ENCODE peak calls at places on chromosome 2, in four cellular contexts. C is A549, U is endothelial cell of umbilical vein, R is WTC11. L is an unnamed sample.

GRCh38 chr2:197296861-197297260 is 13.7 kb downstream of the ANKRD44 start:
- DNase-seq in R (no peak), U (no peak), C (no peak), L (no peak)

GRCh38 chr2:11026286-11026921 is 114.7 kb downstream of the KCNF1 start:
- DNase-seq in R (no peak), C (no peak), U (no peak), L (no peak)

GRCh38 chr2:37625156-37625555 is 46.3 kb downstream of the CDC42EP3 start:
- DNase-seq in R (no peak), C (no peak), U (no peak), L (no peak)

GRCh38 chr2:175432021-175432420 is 250.5 kb upstream of the ATP5MC3 start:
- DNase-seq in C (no peak), U (no peak), R (no peak), L (no peak)

GRCh38 chr2:41736105-41736567 is 311.7 kb upstream of the PKDCC start:
- DNase-seq in R (no peak), C (no peak), U (no peak), L (no peak)

GRCh38 chr2:43315482-43315881 is 89.1 kb upstream of the ZFP36L2 start:
- DNase-seq in U (no peak), R (no peak), C (no peak), L (no peak)

GRCh38 chr2:220334210-220334609 is 706.8 kb downstream of the SLC4A3 start:
- DNase-seq in R (no peak), C (no peak), U (no peak), L (no peak)

GRCh38 chr2:110105608-110106467 is 9.8 kb downstream of the MALL start:
- DNase-seq in R (no peak), C (peak), U (peak), L (peak)

GRCh38 chr2:65076345-65076710 is 20.1 kb downstream of the CEP68 start:
- DNase-seq in C (no peak), R (no peak), U (peak), L (no peak)

DNA sequence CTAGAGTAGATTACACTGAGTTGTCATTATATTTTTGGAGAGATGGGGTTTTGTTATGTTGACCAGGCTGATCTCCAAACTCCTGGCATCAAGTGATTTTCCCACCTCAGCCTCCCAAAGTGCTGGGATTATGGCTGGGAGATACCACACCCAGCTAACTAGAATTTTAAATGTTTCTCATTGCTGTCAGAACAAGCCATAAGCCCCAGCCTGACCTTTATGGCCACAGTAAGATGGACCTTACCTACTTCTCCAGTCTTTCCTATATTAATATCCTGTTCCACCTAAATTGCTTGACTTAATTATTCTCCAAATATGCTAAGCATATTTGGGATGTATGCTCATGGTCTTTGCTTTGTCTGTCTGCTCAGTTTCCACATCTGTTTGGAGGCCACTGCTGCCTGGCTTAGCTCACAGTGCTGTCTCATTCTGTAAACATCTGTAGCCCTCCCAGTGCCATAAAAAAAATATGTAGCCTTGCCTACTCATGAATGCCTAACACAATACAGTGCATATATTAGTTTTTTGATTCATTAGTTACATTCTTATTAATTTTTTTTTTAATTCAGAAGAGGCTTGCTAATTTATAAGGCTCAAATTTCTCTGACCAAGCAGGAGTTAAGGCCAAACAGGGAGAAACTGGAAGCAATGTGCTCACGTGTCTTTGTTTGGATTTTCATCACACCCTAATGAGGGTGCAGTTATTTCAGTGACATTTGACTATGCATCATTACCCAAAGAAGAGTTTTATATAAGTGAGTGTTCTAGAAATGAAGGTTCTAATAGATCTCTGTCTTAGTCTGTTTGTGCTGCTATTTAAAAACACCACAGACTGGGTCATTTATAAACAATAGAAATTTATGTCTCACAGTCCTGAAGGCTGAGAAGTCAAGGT is 45.3 kb upstream of the PSME4 start:
- DNase-seq in R (no peak), U (no peak), C (peak), L (peak)
- TF ChIP-seq JUN in R (no peak), U (no peak), C (no peak), L (no peak)

DNA sequence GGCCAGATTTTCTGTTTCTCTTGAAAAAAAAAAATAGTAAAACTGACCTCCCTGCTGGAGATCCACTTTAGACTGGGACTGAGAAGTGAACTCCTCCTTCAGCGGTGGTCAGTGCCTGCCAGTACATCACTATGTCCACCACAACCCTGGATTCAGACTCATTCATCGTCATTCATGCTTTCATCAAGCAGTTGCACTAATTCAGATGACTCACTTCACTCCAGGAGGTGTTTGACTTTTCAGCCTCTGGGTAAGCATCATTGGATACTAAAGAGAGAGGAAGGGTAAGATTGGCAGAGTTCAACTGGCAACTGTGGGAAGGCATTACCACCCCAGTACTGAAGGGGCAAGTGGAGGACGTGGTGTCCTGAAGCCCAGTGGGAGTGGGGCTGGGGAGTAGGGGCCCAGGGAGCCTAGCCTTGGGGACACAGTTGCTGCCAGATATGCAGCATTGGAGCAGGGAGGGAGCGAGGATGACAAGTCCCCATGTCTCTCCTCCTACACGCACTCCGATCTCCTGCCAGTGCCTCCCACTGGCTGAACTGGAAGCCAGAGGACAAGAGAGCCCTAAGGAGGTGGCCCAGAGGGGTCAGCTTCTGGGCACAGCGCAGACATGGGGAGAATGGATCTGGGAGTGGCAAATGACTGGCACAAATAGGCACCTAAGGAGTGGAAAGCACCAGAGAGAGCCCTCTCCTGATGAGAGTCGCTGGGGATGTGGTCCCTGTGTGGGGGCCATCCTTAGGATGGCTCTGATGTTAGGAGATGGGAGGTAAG is 111.1 kb downstream of the TGFA start:
- DNase-seq in R (no peak), U (no peak), C (no peak), L (no peak)
- TF ChIP-seq JUN in R (no peak), U (no peak), C (no peak), L (no peak)

GRCh38 chr2:70513751-70514150 is 39.9 kb downstream of the TGFA start:
- DNase-seq in C (no peak), U (no peak), R (no peak), L (no peak)
- TF ChIP-seq JUN in C (no peak), U (no peak), R (no peak), L (no peak)

GRCh38 chr2:177983183-177983788 is 89.3 kb downstream of the PDE11A start:
- DNase-seq in R (peak), U (peak), C (peak), L (peak)
- TF ChIP-seq JUN in R (no peak), U (no peak), C (no peak), L (no peak)

GRCh38 chr2:192969055-192969454 is 774.3 kb upstream of the TMEFF2 start:
- DNase-seq in C (no peak), U (no peak), R (no peak), L (no peak)
- TF ChIP-seq JUN in C (no peak), U (no peak), R (no peak), L (no peak)

DNA sequence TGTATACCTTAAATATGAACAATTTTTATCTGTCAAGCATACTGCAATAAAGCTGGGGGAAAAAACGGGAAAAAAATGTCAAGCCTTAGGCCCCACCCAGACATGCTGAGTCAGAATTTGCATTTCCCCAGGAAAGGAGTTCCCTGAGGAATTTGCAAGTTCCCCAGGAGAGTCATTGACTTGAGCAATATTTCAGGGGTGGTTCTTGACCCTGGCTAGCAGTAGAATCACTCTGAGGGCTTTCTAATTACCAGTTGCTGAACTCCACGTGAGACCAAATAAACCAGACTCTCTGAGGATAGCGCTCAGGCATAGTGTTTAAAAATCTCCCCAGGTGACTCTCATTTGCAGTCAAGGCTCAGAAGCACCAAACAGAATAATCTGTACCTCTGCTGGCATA is 48.7 kb downstream of the C1QL2 start:
- DNase-seq in U (no peak), R (no peak), C (no peak), L (no peak)
- TF ChIP-seq JUN in U (no peak), R (no peak), C (no peak), L (no peak)